ENCODE peak calls at places on chromosomes 7 and 10, in six cellular contexts. One of them, this sample, is unnamed.

GRCh38 chr7:65960351-65961074 is 21.5 kb downstream of the GUSB start:
- DNase-seq in brain microvascular endothelial cell: no peak
- DNase-seq in neural crest cell: no peak
- DNase-seq in cardiac muscle cell: no peak
- DNase-seq in esophagus squamous epithelium: no peak
- DNase-seq in PC-9: no peak
- DNase-seq in this sample: no peak

GRCh38 chr10:482036-482435 is 207.4 kb downstream of the DIP2C start:
- DNase-seq in brain microvascular endothelial cell: no peak
- DNase-seq in neural crest cell: no peak
- DNase-seq in cardiac muscle cell: no peak
- DNase-seq in esophagus squamous epithelium: no peak
- DNase-seq in PC-9: no peak
- DNase-seq in this sample: no peak

GRCh38 chr7:64882341-64883112 is 20.5 kb upstream of the ZNF273 start:
- DNase-seq in brain microvascular endothelial cell: no peak
- DNase-seq in neural crest cell: no peak
- DNase-seq in cardiac muscle cell: peak; percentile 67
- DNase-seq in esophagus squamous epithelium: no peak
- DNase-seq in PC-9: no peak
- DNase-seq in this sample: peak; percentile 74

GRCh38 chr10:98269435-98269912 is 1.5 kb upstream of the LOXL4 start:
- DNase-seq in brain microvascular endothelial cell: peak; percentile 70
- DNase-seq in neural crest cell: no peak
- DNase-seq in cardiac muscle cell: peak; percentile 89
- DNase-seq in esophagus squamous epithelium: no peak
- DNase-seq in PC-9: peak; percentile 88
- DNase-seq in this sample: peak; percentile 47

GRCh38 chr7:24378871-24379608 is 95.0 kb downstream of the NPY start:
- DNase-seq in brain microvascular endothelial cell: peak; percentile 38
- DNase-seq in neural crest cell: no peak
- DNase-seq in cardiac muscle cell: peak; percentile 53
- DNase-seq in esophagus squamous epithelium: no peak
- DNase-seq in PC-9: peak; percentile 99
- DNase-seq in this sample: no peak

GRCh38 chr7:78516450-78516849 is 717.9 kb downstream of the PHTF2 start:
- DNase-seq in brain microvascular endothelial cell: no peak
- DNase-seq in neural crest cell: no peak
- DNase-seq in cardiac muscle cell: no peak
- DNase-seq in esophagus squamous epithelium: no peak
- DNase-seq in PC-9: no peak
- DNase-seq in this sample: no peak

GRCh38 chr7:1844956-1845390 is 174.9 kb downstream of the ELFN1 start:
- DNase-seq in brain microvascular endothelial cell: no peak
- DNase-seq in neural crest cell: no peak
- DNase-seq in cardiac muscle cell: no peak
- DNase-seq in esophagus squamous epithelium: no peak
- DNase-seq in PC-9: peak; percentile 21
- DNase-seq in this sample: peak; percentile 46

GRCh38 chr7:138753611-138754010 is 44.2 kb upstream of the TMEM213 start:
- DNase-seq in brain microvascular endothelial cell: no peak
- DNase-seq in neural crest cell: no peak
- DNase-seq in cardiac muscle cell: no peak
- DNase-seq in esophagus squamous epithelium: no peak
- DNase-seq in PC-9: no peak
- DNase-seq in this sample: no peak

GRCh38 chr7:69800495-69800894 is 202.2 kb downstream of the AUTS2 start:
- DNase-seq in brain microvascular endothelial cell: no peak
- DNase-seq in neural crest cell: no peak
- DNase-seq in cardiac muscle cell: peak; percentile 54
- DNase-seq in esophagus squamous epithelium: no peak
- DNase-seq in PC-9: peak; percentile 56
- DNase-seq in this sample: no peak

GRCh38 chr7:23944131-23944530 is 234.1 kb downstream of the STK31 start:
- DNase-seq in brain microvascular endothelial cell: no peak
- DNase-seq in neural crest cell: no peak
- DNase-seq in cardiac muscle cell: no peak
- DNase-seq in esophagus squamous epithelium: no peak
- DNase-seq in PC-9: no peak
- DNase-seq in this sample: no peak

DNA sequence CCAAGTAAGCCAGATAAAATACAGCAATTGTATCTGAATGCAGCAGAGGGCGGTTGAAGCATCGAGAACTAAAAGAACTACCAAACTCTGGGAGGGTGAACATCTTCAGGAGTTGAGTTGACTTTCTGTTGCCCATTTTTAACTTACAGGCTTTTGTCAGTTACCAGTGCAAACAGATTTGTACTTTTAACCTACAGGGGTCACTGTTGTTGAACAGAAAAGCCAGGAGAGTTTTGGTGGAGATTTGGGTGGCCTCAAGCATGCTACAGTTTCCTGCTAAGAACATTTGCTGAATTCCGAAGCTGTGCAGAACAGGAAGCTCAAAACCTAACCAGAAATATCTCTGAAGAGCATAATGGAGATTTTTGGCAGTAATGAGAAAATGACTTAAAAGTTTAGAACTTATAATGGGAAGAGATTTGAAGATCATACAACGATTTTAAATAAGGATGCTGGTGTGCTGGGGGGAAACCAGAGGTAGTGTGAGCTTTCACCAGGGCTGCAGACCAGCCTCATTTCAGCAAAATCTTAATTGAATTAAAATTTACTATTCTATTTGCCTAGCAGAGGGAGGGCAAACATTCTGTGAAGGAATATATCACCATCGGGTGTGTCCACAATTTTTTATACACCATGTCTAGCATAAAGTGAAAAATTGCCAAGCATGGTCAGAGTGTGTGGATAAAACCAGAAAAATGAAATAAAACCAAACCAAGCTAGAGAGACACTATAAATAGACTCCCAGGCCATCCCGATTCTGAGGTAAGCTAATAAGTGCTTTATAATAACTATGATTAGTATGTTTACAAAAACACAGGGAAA is 208.6 kb upstream of the CCDC6 start:
- DNase-seq in brain microvascular endothelial cell: peak; percentile 55
- DNase-seq in neural crest cell: no peak
- DNase-seq in cardiac muscle cell: peak; percentile 91
- DNase-seq in esophagus squamous epithelium: no peak
- DNase-seq in PC-9: no peak
- DNase-seq in this sample: no peak
- TF ChIP-seq CTCF in brain microvascular endothelial cell: peak; percentile 68
- TF ChIP-seq CTCF in neural crest cell: peak; percentile 71
- TF ChIP-seq CTCF in cardiac muscle cell: peak; percentile 68
- TF ChIP-seq CTCF in esophagus squamous epithelium: peak; percentile 50
- TF ChIP-seq CTCF in PC-9: peak; percentile 76
- TF ChIP-seq CTCF in this sample: peak; percentile 70

DNA sequence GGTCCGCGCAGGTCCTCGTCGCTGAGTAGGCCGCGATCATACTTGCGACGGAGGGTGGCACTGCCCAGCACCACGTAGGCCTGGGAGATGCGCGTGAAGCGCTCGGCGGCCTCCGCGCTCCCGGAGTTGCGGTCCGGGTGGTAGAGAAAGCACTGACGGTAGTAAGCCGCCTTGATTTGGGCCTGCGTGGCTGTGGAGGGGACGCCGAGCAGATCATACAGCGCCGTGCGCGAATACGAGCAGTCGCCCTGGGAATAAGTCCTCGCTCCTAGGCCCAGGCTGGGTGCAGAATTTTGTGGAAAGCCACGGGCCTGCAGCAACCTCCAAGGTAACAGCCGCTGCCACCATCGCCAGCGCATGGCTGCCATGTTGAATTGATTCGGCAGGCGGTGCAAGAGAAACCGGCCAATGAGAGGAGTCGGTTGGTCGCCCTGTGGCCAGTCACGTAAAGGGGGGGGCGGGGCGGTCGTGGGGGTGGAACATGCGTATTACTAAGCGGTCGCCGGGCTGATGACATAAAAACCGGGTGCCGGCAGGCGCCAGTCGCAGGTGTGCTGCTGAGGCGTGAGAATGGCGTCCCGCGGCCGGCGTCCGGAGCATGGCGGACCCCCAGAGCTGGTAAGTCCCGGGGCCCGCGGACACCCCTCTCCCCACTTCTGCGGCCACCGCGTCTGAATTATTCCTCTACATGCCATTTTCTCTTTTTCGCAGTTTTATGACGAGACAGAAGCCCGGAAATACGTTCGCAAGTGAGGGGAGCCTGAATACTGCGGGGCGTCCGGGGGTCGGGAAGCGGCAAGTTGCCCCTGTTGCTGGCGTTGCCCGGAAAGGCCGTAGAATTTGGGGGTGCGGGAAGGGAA is at the start of the genes BUD23 and DNAJC30:
- DNase-seq in brain microvascular endothelial cell: peak; percentile 98
- DNase-seq in neural crest cell: peak; percentile 84
- DNase-seq in cardiac muscle cell: peak; percentile 98
- DNase-seq in esophagus squamous epithelium: peak; percentile 95
- DNase-seq in PC-9: peak; percentile 85
- DNase-seq in this sample: peak; percentile 96
- TF ChIP-seq CTCF in brain microvascular endothelial cell: no peak
- TF ChIP-seq CTCF in neural crest cell: no peak
- TF ChIP-seq CTCF in cardiac muscle cell: no peak
- TF ChIP-seq CTCF in esophagus squamous epithelium: peak; percentile 30
- TF ChIP-seq CTCF in PC-9: no peak
- TF ChIP-seq CTCF in this sample: no peak

GRCh38 chr7:121748546-121748945 is 124.4 kb upstream of the PTPRZ1 start:
- DNase-seq in brain microvascular endothelial cell: no peak
- DNase-seq in neural crest cell: no peak
- DNase-seq in cardiac muscle cell: no peak
- DNase-seq in esophagus squamous epithelium: no peak
- DNase-seq in PC-9: no peak
- DNase-seq in this sample: no peak
- TF ChIP-seq CTCF in brain microvascular endothelial cell: no peak
- TF ChIP-seq CTCF in neural crest cell: no peak
- TF ChIP-seq CTCF in cardiac muscle cell: no peak
- TF ChIP-seq CTCF in esophagus squamous epithelium: no peak
- TF ChIP-seq CTCF in PC-9: no peak
- TF ChIP-seq CTCF in this sample: no peak

GRCh38 chr7:115511330-115511729 is 519.2 kb downstream of the TFEC start:
- DNase-seq in brain microvascular endothelial cell: no peak
- DNase-seq in neural crest cell: no peak
- DNase-seq in cardiac muscle cell: no peak
- DNase-seq in esophagus squamous epithelium: no peak
- DNase-seq in PC-9: no peak
- DNase-seq in this sample: no peak
- TF ChIP-seq CTCF in brain microvascular endothelial cell: no peak
- TF ChIP-seq CTCF in neural crest cell: no peak
- TF ChIP-seq CTCF in cardiac muscle cell: no peak
- TF ChIP-seq CTCF in esophagus squamous epithelium: no peak
- TF ChIP-seq CTCF in PC-9: no peak
- TF ChIP-seq CTCF in this sample: no peak

GRCh38 chr10:109973430-109973829 is 34.4 kb upstream of the ADD3 start:
- DNase-seq in brain microvascular endothelial cell: no peak
- DNase-seq in neural crest cell: no peak
- DNase-seq in cardiac muscle cell: no peak
- DNase-seq in esophagus squamous epithelium: no peak
- DNase-seq in PC-9: no peak
- DNase-seq in this sample: no peak
- TF ChIP-seq CTCF in brain microvascular endothelial cell: no peak
- TF ChIP-seq CTCF in neural crest cell: no peak
- TF ChIP-seq CTCF in cardiac muscle cell: no peak
- TF ChIP-seq CTCF in esophagus squamous epithelium: no peak
- TF ChIP-seq CTCF in PC-9: no peak
- TF ChIP-seq CTCF in this sample: no peak

DNA sequence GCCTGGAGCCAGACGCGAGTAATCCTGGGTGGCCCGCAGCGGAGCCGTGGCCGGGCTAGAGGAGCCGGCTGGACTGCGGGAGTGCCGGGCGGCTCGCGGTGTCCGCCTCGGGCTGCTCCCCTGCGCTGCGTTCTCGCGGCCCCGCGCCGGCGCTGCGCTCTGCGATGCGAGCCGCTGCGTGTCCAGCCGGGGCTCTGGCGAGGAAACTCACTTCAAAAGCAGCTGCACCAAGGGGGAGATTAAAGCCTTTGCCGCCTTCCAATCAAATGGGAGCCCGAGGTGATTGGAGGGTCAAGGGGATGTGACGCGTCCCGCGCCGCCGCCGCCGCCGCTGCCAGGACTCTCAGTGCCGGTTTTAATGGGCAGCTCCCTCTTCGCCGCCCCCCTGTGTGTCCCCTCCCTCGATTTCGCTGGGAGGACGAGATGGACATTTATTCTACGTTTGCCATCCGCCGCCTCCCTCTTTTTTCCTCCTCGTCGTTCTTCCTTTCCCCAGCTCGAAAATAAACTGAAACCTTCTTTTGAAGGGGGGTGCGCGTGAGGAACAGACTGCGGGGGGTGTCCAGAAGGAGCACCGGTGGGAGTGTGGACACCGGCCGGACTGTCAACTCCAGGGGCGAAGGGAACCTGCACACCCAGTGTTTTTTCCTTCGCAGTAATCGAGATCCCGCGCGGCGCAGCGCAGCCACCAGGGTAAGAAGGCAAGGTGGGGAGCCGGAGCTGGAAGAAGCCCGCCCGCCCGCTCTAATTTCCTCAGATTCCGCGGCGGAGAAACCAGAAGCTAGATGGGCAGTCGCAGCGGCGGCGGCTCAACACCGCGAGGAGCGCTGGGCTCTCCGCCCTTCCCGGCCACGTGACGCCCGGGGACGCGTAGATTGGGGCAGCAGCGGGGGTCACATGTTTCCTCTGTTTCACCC is at the start of gene ZNF503:
- DNase-seq in brain microvascular endothelial cell: peak; percentile 95
- DNase-seq in neural crest cell: peak; percentile 87
- DNase-seq in cardiac muscle cell: peak; percentile 99
- DNase-seq in esophagus squamous epithelium: peak; percentile 53
- DNase-seq in PC-9: peak; percentile 92
- DNase-seq in this sample: peak; percentile 96
- TF ChIP-seq CTCF in brain microvascular endothelial cell: peak; percentile 59
- TF ChIP-seq CTCF in neural crest cell: peak; percentile 44
- TF ChIP-seq CTCF in cardiac muscle cell: peak; percentile 26
- TF ChIP-seq CTCF in esophagus squamous epithelium: peak; percentile 34
- TF ChIP-seq CTCF in PC-9: no peak
- TF ChIP-seq CTCF in this sample: peak; percentile 19

GRCh38 chr7:47939425-47940036 is 8.7 kb downstream of the PKD1L1 start:
- DNase-seq in brain microvascular endothelial cell: no peak
- DNase-seq in neural crest cell: no peak
- DNase-seq in cardiac muscle cell: no peak
- DNase-seq in esophagus squamous epithelium: no peak
- DNase-seq in PC-9: no peak
- DNase-seq in this sample: no peak

GRCh38 chr7:47937065-47937687 is 11.1 kb downstream of the PKD1L1 start:
- DNase-seq in brain microvascular endothelial cell: no peak
- DNase-seq in neural crest cell: no peak
- DNase-seq in cardiac muscle cell: no peak
- DNase-seq in esophagus squamous epithelium: no peak
- DNase-seq in PC-9: no peak
- DNase-seq in this sample: no peak

GRCh38 chr7:47937711-47938573 is 10.3 kb downstream of the PKD1L1 start:
- DNase-seq in brain microvascular endothelial cell: no peak
- DNase-seq in neural crest cell: no peak
- DNase-seq in cardiac muscle cell: no peak
- DNase-seq in esophagus squamous epithelium: no peak
- DNase-seq in PC-9: no peak
- DNase-seq in this sample: no peak

GRCh38 chr7:47940482-47941001 is 7.7 kb downstream of the PKD1L1 start:
- DNase-seq in brain microvascular endothelial cell: peak; percentile 76
- DNase-seq in neural crest cell: no peak
- DNase-seq in cardiac muscle cell: peak; percentile 63
- DNase-seq in esophagus squamous epithelium: no peak
- DNase-seq in PC-9: no peak
- DNase-seq in this sample: no peak

GRCh38 chr7:47938574-47939165 is 9.6 kb downstream of the PKD1L1 start:
- DNase-seq in brain microvascular endothelial cell: no peak
- DNase-seq in neural crest cell: no peak
- DNase-seq in cardiac muscle cell: no peak
- DNase-seq in esophagus squamous epithelium: no peak
- DNase-seq in PC-9: peak; percentile 59
- DNase-seq in this sample: no peak
- TF ChIP-seq CTCF in brain microvascular endothelial cell: peak; percentile 29
- TF ChIP-seq CTCF in neural crest cell: no peak
- TF ChIP-seq CTCF in cardiac muscle cell: peak; percentile 10
- TF ChIP-seq CTCF in esophagus squamous epithelium: no peak
- TF ChIP-seq CTCF in PC-9: peak; percentile 69
- TF ChIP-seq CTCF in this sample: no peak

This sample was measured in glutamatergic neuron.